ENCODE peak calls at places on chromosomes 16 and 17, in five cellular contexts. R is AG10803, T is type B pancreatic cell, X is kidney epithelial cell, I is T-helper 9 cell. V is an unnamed sample.

GRCh38 chr16:7086842-7087616 is 245.6 kb upstream of the RBFOX1 start:
- DNase-seq in R (no peak), T (peak), X (no peak), I (no peak), V (no peak)

GRCh38 chr17:3935140-3935542 is 18.9 kb upstream of the P2RX1 start:
- DNase-seq in R (peak), T (no peak), X (peak), I (no peak), V (peak)

GRCh38 chr17:9185688-9186289 is 164.5 kb downstream of the NTN1 start:
- DNase-seq in R (no peak), T (no peak), X (no peak), I (no peak), V (no peak)

GRCh38 chr17:62627904-62628603 is 584 bp downstream of the MRC2 start:
- DNase-seq in R (peak), T (no peak), X (no peak), I (no peak), V (peak)

GRCh38 chr17:42980766-42981397 is 517 bp downstream of the RUNDC1 start:
- DNase-seq in R (peak), T (peak), X (no peak), I (peak), V (peak)

GRCh38 chr16:83561876-83562275 is 245.9 kb upstream of the HSBP1 start:
- DNase-seq in R (peak), T (no peak), X (no peak), I (no peak), V (peak)

GRCh38 chr16:49832177-49832576 is 23.7 kb downstream of the ZNF423 start:
- DNase-seq in R (no peak), T (no peak), X (no peak), I (no peak), V (no peak)

GRCh38 chr16:85607331-85607765 is 5.8 kb upstream of the GSE1 start:
- DNase-seq in R (no peak), T (no peak), X (no peak), I (no peak), V (no peak)

GRCh38 chr16:89711601-89712475 is 8.9 kb downstream of the VPS9D1 start:
- DNase-seq in R (no peak), T (no peak), X (no peak), I (peak), V (peak)